ENCODE peak calls at places on chromosomes 6 and 20, in four cellular contexts. E is spleen, K is aorta, Z is body of pancreas. L is an unnamed sample. For H3K4me1, the result is how much of the 10 kb centered on the place peaks cover.

GRCh38 chr6:136541395-136541794 is 8.8 kb downstream of the MAP7 start:
- DNase-seq in E (no peak), K (no peak), Z (no peak), L (no peak)

GRCh38 chr6:18632670-18633410 is 245.7 kb downstream of the RNF144B start:
- DNase-seq in E (no peak), K (no peak), Z (no peak), L (no peak)

GRCh38 chr20:20211274-20211987 is 156.5 kb upstream of the INSM1 start:
- DNase-seq in E (no peak), K (no peak), Z (no peak), L (no peak)

GRCh38 chr6:73585566-73586415 is 65.0 kb upstream of the EEF1A1 start:
- DNase-seq in E (no peak), K (no peak), Z (peak), L (peak)

GRCh38 chr20:13022401-13023170 is 13.8 kb downstream of the SPTLC3 start:
- DNase-seq in E (no peak), K (no peak), Z (no peak), L (no peak)

GRCh38 chr6:36906539-36906938 is 20.8 kb downstream of the C6orf89 start:
- DNase-seq in E (no peak), K (peak), Z (peak), L (no peak)

GRCh38 chr20:846894-847278 is 13.4 kb downstream of the FAM110A start:
- DNase-seq in E (peak), K (peak), Z (no peak), L (no peak)

GRCh38 chr6:25660512-25660911 is 8.5 kb downstream of the SCGN start:
- DNase-seq in E (no peak), K (no peak), Z (peak), L (no peak)

GRCh38 chr6:31587791-31588777 is 2.0 kb downstream of the LST1 start:
- DNase-seq in E (no peak), K (no peak), Z (no peak), L (no peak)

GRCh38 chr6:37514377-37514776 is 14.7 kb upstream of the CCDC167 start:
- DNase-seq in E (no peak), K (no peak), Z (no peak), L (no peak)

GRCh38 chr20:36575066-36575743 is 1.8 kb downstream of the TGIF2 start:
- DNase-seq in E (no peak), K (peak), Z (peak), L (peak)

GRCh38 chr6:121627761-121628160 is 192.3 kb downstream of the GJA1 start:
- DNase-seq in E (no peak), K (no peak), Z (no peak), L (no peak)

GRCh38 chr6:41638002-41638800 is at the start of gene MDFI:
- DNase-seq in E (peak), K (no peak), Z (no peak), L (no peak)
- H3K4me3 ChIP-seq in E (peak), K (no peak), Z (no peak), L (peak)

DNA sequence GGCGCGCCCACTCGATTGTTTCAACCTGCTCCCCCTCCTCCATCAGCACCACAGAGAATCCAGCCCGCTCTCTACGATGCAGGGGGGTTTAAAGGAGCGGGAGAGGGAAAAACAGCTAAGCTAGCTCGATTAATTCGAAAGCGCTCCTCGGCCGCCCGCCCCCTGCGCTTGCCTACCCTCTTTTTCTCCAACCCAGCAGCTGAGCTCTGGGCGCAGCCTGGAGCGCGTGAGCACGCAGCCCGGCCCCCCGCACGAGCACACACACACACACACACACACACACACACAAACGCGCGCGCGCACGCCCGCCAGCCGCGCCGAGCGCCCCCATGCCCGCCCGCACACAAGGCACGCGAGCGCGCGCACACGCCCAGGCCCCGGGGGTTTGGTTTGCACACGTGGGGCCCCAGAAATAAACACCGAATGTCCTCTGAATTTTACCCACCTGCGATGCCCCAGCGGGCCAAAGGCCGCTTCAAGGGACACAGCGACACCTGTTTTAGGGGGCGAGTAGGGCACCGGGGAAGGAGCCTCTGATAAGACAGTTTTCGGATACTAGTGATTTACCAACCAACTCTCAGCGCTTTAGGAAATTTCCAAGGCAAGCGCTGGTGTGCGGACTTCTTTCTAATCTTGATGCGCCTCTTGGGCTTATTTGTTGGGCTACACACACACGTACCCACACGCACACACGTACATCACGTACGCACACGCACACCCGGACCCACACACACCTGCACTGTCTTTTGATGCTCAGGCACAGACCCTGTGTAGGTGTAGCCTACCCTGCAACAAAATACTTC is 787 bp upstream of the NRN1 start:
- DNase-seq in E (peak), K (no peak), Z (no peak), L (no peak)
- H3K4me1 ChIP-seq in E (under half), K (under half), Z (under half), L (half or more)

GRCh38 chr6:159105716-159106115 is 60.9 kb upstream of the TAGAP start:
- DNase-seq in E (no peak), K (no peak), Z (no peak), L (no peak)

GRCh38 chr6:159106627-159107241 is 61.9 kb upstream of the TAGAP start:
- DNase-seq in E (peak), K (peak), Z (peak), L (peak)

GRCh38 chr6:159108438-159108985 is 60.7 kb upstream of the FNDC1 start:
- DNase-seq in E (no peak), K (no peak), Z (no peak), L (no peak)

GRCh38 chr6:159109391-159109790 is 59.8 kb upstream of the FNDC1 start:
- DNase-seq in E (no peak), K (no peak), Z (no peak), L (no peak)

DNA sequence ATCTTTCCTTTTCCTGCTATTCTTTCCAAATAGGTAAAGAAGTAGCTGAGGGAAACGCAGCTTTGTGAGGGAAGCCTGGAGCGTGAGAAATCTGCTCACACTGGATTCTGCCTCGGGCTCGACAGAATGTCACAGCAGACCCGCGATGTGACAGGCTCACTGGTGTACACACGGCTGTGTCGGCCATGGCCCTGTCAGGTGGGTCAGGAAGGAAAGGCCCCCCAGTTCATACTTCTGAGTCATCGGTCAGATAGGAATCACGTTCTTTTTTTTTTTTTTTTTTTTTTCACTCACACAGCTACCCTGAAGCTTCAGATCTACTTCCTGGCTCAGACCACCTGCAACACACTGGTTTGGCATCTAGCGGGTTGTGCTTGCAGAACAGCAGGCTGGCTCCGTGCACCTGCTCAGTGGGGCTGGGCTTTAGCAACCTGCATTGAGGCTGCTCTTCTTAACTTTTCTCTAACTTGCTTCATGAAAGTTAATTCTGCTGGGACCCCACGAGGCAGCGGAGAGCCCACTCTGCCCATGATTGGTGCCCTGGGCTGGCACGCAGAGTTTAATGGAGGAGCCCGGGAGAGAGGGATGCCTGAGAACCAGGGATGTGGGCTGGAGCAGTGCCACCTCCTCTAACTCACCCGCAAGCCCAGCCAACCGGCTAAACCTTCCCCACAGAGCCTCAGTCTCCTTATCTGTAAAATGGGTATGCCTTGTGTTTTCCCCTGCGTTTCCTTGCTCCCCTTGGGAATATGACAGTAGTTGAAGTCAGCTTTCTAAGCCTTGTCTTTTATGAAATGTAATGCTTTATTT is 61.5 kb upstream of the FNDC1 start:
- DNase-seq in E (peak), K (no peak), Z (no peak), L (peak)
- H3K4me3 ChIP-seq in E (peak), K (no peak), Z (no peak), L (peak)

DNA sequence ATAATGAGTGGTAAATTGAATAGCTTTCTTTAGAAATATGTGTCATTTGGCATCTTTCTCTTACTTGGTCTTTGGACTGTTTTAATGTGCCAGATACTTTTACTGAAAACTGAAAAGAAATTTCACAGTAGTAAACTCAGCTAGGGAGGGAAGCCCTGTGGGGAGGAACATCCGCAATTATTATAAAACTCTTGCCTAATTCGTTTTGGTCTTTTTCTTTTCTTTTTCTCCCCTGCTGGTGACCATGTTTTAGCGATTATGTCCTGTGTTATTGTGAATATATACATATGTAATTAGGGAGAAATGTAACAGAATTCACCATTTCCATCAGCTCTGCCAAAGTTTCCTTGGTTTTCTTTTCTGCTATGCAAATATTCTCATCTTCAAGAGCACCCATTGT is 1.7 kb downstream of the DOK5 start:
- DNase-seq in E (no peak), K (no peak), Z (no peak), L (no peak)
- H3K4me1 ChIP-seq in E (under half), K (under half), Z (under half), L (under half)

GRCh38 chr6:28721372-28721771 is 195.7 kb downstream of the GPX5 start:
- DNase-seq in E (no peak), K (no peak), Z (no peak), L (no peak)
- H3K4me3 ChIP-seq in E (no peak), K (no peak), Z (no peak), L (no peak)

GRCh38 chr6:67541591-67541990 is 1093.5 kb upstream of the ADGRB3 start:
- DNase-seq in E (no peak), K (no peak), Z (no peak), L (no peak)
- H3K4me1 ChIP-seq in E (under half), K (under half), Z (under half), L (under half)